ENCODE peak calls at places on chromosomes 6 and 20, in ten cellular contexts. One of them, this sample, is unnamed.
A peak's percentile ranks its signal among the peaks of the same experiment; 100 is the strongest.

GRCh38 chr6:39937686-39938333 is 3.5 kb upstream of the MOCS1 start:
- DNase-seq in psoas muscle: no peak
- DNase-seq in HL-60: no peak
- DNase-seq in germinal center: no peak
- DNase-seq in effector CD8-positive, alpha-beta T cell: no peak
- DNase-seq in astrocyte of the spinal cord: no peak
- DNase-seq in AG08395: no peak
- DNase-seq in HEK293T: no peak
- DNase-seq in activated CD4-positive, alpha-beta T cell treated with anti-CD3 and anti-CD28 coated beads for 48 hours: no peak
- DNase-seq in neural crest cell: no peak
- DNase-seq in this sample: no peak

GRCh38 chr20:46408281-46408731 is 1.9 kb upstream of the ELMO2 start:
- DNase-seq in HEK293T: no peak
- DNase-seq in HL-60: no peak
- DNase-seq in effector CD8-positive, alpha-beta T cell: no peak
- DNase-seq in AG08395: no peak
- DNase-seq in activated CD4-positive, alpha-beta T cell treated with anti-CD3 and anti-CD28 coated beads for 48 hours: no peak
- DNase-seq in neural crest cell: no peak
- DNase-seq in astrocyte of the spinal cord: no peak
- DNase-seq in psoas muscle: no peak
- DNase-seq in germinal center: no peak
- DNase-seq in this sample: no peak

GRCh38 chr20:37945034-37945660 is 42.2 kb downstream of the VSTM2L start:
- DNase-seq in HL-60: no peak
- DNase-seq in effector CD8-positive, alpha-beta T cell: no peak
- DNase-seq in psoas muscle: no peak
- DNase-seq in HEK293T: no peak
- DNase-seq in AG08395: no peak
- DNase-seq in astrocyte of the spinal cord: no peak
- DNase-seq in neural crest cell: no peak
- DNase-seq in activated CD4-positive, alpha-beta T cell treated with anti-CD3 and anti-CD28 coated beads for 48 hours: no peak
- DNase-seq in germinal center: no peak
- DNase-seq in this sample: no peak

GRCh38 chr6:115323001-115323400 is 737.7 kb downstream of the FRK start:
- DNase-seq in HL-60: no peak
- DNase-seq in germinal center: no peak
- DNase-seq in HEK293T: no peak
- DNase-seq in AG08395: no peak
- DNase-seq in astrocyte of the spinal cord: no peak
- DNase-seq in psoas muscle: no peak
- DNase-seq in neural crest cell: no peak
- DNase-seq in activated CD4-positive, alpha-beta T cell treated with anti-CD3 and anti-CD28 coated beads for 48 hours: no peak
- DNase-seq in effector CD8-positive, alpha-beta T cell: no peak
- DNase-seq in this sample: no peak

GRCh38 chr20:62899633-62900051 is 26.7 kb downstream of the DIDO1 start:
- DNase-seq in germinal center: no peak
- DNase-seq in HEK293T: no peak
- DNase-seq in astrocyte of the spinal cord: no peak
- DNase-seq in activated CD4-positive, alpha-beta T cell treated with anti-CD3 and anti-CD28 coated beads for 48 hours: no peak
- DNase-seq in psoas muscle: no peak
- DNase-seq in AG08395: peak; percentile 17
- DNase-seq in HL-60: no peak
- DNase-seq in effector CD8-positive, alpha-beta T cell: no peak
- DNase-seq in neural crest cell: no peak
- DNase-seq in this sample: no peak

GRCh38 chr6:169254456-169255316 is 1.0 kb upstream of the THBS2 start:
- DNase-seq in effector CD8-positive, alpha-beta T cell: no peak
- DNase-seq in neural crest cell: no peak
- DNase-seq in HL-60: peak; percentile 13
- DNase-seq in HEK293T: no peak
- DNase-seq in astrocyte of the spinal cord: no peak
- DNase-seq in AG08395: no peak
- DNase-seq in activated CD4-positive, alpha-beta T cell treated with anti-CD3 and anti-CD28 coated beads for 48 hours: no peak
- DNase-seq in germinal center: no peak
- DNase-seq in psoas muscle: no peak
- DNase-seq in this sample: no peak

GRCh38 chr20:33444797-33445560 is 1.4 kb upstream of the SNTA1 start:
- DNase-seq in AG08395: no peak
- DNase-seq in activated CD4-positive, alpha-beta T cell treated with anti-CD3 and anti-CD28 coated beads for 48 hours: peak; percentile 58
- DNase-seq in neural crest cell: no peak
- DNase-seq in effector CD8-positive, alpha-beta T cell: no peak
- DNase-seq in germinal center: no peak
- DNase-seq in HEK293T: no peak
- DNase-seq in astrocyte of the spinal cord: no peak
- DNase-seq in HL-60: no peak
- DNase-seq in psoas muscle: peak; percentile 31
- DNase-seq in this sample: no peak

GRCh38 chr6:138664740-138665139 is 108.8 kb upstream of the CCDC28A start:
- DNase-seq in neural crest cell: no peak
- DNase-seq in germinal center: no peak
- DNase-seq in HL-60: no peak
- DNase-seq in AG08395: no peak
- DNase-seq in effector CD8-positive, alpha-beta T cell: no peak
- DNase-seq in psoas muscle: no peak
- DNase-seq in HEK293T: no peak
- DNase-seq in activated CD4-positive, alpha-beta T cell treated with anti-CD3 and anti-CD28 coated beads for 48 hours: no peak
- DNase-seq in astrocyte of the spinal cord: no peak
- DNase-seq in this sample: no peak

GRCh38 chr6:125301435-125302391 is at the start of gene HDDC2:
- DNase-seq in AG08395: peak; percentile 80
- DNase-seq in neural crest cell: peak; percentile 59
- DNase-seq in astrocyte of the spinal cord: peak; percentile 75
- DNase-seq in effector CD8-positive, alpha-beta T cell: no peak
- DNase-seq in activated CD4-positive, alpha-beta T cell treated with anti-CD3 and anti-CD28 coated beads for 48 hours: peak; percentile 60
- DNase-seq in HL-60: peak; percentile 72
- DNase-seq in HEK293T: peak; percentile 72
- DNase-seq in psoas muscle: peak; percentile 83
- DNase-seq in germinal center: peak; percentile 61
- DNase-seq in this sample: peak; percentile 64

GRCh38 chr6:166768761-166769160 is 141.7 kb upstream of the RPS6KA2 start:
- DNase-seq in AG08395: no peak
- DNase-seq in germinal center: no peak
- DNase-seq in effector CD8-positive, alpha-beta T cell: no peak
- DNase-seq in activated CD4-positive, alpha-beta T cell treated with anti-CD3 and anti-CD28 coated beads for 48 hours: no peak
- DNase-seq in HL-60: no peak
- DNase-seq in HEK293T: no peak
- DNase-seq in psoas muscle: no peak
- DNase-seq in astrocyte of the spinal cord: no peak
- DNase-seq in neural crest cell: no peak
- DNase-seq in this sample: no peak

This sample was measured in hepatic stellate cell.